ENCODE peak calls at places on chromosomes 11 and 22, in four cellular contexts. T is esophagus squamous epithelium, A is tibial nerve, J is PC-3. R is an unnamed sample. For H3K9me3 and H3K4me1, the result is how much of the 10 kb centered on the place peaks cover.

GRCh38 chr22:39293766-39294368 is 25.6 kb downstream of the RPL3 start:
- DNase-seq in T (no peak), A (no peak), J (peak), R (no peak)

GRCh38 chr11:15828241-15828903 is 528.0 kb downstream of the SOX6 start:
- DNase-seq in T (no peak), A (no peak), J (no peak), R (no peak)

GRCh38 chr11:133919330-133920108 is 37.2 kb downstream of the IGSF9B start:
- DNase-seq in T (no peak), A (no peak), J (no peak), R (no peak)

GRCh38 chr11:110763249-110764011 is 51.2 kb upstream of the ARHGAP20 start:
- DNase-seq in T (no peak), A (peak), J (no peak), R (no peak)

GRCh38 chr11:103202048-103202651 is 92.9 kb downstream of the DYNC2H1 start:
- DNase-seq in T (no peak), A (no peak), J (peak), R (no peak)

GRCh38 chr11:13114566-13115465 is 105.7 kb downstream of the RASSF10 start:
- DNase-seq in T (no peak), A (no peak), J (peak), R (no peak)

GRCh38 chr11:76791861-76792260 is 8.7 kb downstream of the TSKU start:
- DNase-seq in T (no peak), A (no peak), J (peak), R (no peak)

GRCh38 chr11:6248248-6248647 is 9.4 kb downstream of the CNGA4 start:
- DNase-seq in T (no peak), A (no peak), J (no peak), R (no peak)

GRCh38 chr22:21966643-21967516 is 14.2 kb upstream of the PPM1F start:
- DNase-seq in T (no peak), A (no peak), J (no peak), R (no peak)
- H3K9me3 ChIP-seq in T (under half), A (under half), J (under half), R (under half)

DNA sequence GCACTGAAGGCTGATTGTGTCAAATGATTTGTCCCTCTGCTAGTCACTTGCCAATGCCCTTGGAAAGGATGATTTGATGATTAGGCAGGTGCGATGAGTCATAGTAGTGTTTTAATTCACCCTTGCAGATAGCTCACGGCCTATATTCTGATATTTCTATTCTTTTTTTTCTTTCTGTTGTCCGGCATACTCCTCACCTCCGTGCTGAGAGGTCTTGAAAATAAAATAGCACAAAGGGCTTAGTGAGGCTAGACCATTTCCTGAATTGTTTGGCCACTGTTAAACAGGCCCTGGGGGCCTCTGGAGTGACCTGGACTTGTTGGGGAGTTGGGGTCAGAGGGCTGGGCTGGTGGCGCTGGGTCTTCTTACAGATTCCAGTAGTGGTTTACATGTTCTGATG is 99.8 kb downstream of the ZBTB16 start:
- DNase-seq in T (no peak), A (no peak), J (peak), R (no peak)
- H3K4me1 ChIP-seq in T (half or more), A (under half), J (under half), R (under half)

DNA sequence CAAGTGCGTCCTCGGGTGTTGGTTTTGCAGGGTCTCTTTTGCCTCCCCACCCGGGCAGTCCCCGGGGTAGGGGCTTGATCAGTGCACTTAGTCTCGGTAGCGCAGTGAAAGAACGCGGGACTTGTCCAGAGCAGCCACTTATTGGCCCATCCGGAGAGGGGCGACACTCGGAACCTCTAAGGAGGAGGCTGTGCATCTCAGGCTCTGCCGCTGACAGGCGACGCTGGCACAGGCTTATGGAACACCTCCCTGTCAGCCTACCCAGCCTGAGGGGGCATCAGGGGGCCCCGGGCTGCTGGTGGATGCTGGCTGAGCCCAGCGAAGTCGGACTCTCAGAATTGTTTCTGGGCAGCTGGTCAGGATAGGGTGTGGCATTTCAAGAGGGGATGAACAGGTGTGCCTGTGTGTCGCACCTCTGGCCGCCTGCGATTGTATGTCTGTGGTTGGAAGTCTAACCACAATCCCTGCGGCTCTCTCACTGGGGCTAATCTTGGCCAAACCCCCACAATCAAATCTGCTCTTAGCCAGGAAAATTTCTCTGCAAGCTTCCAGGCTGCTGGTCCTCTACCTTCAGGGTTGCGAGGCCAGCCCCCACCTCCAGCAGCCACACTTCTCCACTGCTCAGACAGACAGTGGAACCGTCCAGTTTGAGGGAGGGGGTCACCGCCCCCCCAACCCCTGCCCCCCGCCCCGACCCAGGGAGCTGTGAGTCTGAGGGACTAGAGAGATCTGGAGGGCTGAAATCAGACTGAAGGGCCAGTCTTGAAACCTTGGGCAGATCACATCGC is 814 bp downstream of the ATG16L2 start:
- DNase-seq in T (no peak), A (no peak), J (peak), R (peak)
- TF ChIP-seq CTCF in T (no peak), A (no peak), J (peak), R (no peak)

GRCh38 chr11:35981581-35981980 is 37.7 kb downstream of the LDLRAD3 start:
- DNase-seq in T (no peak), A (no peak), J (no peak), R (no peak)
- H3K9me3 ChIP-seq in T (under half), A (under half), J (under half), R (under half)

DNA sequence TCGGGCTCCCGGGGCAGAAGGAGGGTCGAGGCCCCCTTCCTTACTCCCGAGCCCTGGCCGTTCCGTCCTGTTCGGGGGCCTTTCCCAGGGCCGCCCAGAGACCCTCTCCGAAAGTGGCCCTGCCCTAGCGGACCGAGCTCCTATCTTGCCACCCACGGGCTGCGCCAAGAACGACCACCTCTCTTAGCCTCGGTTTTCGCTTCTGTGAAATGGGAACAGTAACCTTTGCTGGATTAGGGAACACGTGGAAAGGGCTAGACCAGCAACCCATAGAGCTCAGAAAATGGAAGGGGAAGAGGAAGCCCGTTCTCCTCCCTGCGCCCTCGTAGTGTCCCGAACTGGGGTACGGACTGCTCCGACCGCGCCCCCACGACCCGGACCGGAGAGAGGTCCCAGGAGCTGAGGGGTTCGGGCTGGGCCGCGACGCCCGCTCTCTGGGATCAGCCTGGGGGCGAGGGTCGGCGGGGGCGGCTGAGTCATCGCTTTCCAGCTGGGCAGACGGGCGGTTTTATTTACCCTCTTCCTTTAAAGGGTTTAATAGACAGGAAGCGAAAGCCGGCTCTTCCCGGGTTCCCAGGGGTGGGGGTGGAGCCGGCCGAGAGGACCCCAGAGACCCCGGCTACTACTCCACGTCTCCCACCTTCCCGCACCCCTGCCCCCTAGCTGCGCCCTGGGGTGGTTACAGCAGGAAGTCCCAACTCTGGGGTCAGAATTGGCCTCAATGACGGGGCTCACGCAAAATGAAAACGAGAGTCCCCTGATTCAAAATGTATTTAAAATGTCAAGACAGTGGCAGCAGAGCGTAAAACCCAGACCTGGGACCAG is 872 bp upstream of the PHLDA2 start:
- DNase-seq in T (no peak), A (no peak), J (peak), R (peak)
- H3K4me1 ChIP-seq in T (under half), A (under half), J (under half), R (half or more)

DNA sequence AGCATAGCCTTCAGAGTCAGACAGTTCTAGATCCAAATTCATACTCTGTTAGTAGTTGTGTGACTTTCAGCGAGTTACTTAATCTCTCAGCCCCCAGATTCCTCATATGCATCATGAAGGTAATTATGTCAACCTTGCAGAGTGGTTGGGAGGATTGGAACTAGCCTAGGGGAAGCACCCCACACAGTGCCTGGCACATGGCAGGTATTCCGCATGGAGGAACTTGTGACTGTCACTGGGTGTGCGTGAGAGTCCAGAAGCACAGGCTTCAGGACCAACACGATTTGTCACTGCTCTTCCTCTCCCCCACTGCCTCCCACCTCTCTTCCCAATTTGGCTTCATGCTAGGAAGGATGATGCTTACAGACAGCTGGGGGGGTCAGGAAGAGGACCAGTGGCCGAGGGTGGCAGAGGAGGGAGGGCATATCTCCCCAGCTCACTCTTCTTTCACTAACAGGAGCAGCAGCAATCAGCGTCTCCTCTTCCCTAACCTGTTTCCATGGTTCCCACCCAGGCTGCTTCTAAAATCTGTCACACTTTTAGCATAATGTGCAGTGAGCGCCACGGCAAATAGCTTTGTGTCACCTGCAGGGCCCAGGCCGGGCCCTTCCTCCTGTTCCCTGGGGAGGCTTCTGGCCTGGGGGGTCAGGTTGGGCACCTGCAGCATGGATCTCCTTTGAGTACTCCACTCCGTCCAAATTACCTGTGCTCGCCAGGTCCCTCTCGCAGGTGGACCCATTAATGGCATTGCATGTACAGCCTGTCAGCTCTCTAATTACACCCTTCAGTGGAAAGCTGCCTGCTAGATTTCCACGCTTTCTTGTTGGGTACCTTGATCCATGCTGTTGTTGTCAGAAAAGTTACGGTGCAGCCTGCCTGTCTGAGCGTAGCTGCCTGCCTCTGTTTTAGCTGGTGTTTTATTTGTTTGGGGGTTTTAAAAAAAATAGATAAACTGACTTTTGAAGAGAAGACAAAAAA is 400.4 kb downstream of the NXPE2 start:
- DNase-seq in T (no peak), A (no peak), J (no peak), R (no peak)
- TF ChIP-seq CTCF in T (no peak), A (no peak), J (no peak), R (no peak)

DNA sequence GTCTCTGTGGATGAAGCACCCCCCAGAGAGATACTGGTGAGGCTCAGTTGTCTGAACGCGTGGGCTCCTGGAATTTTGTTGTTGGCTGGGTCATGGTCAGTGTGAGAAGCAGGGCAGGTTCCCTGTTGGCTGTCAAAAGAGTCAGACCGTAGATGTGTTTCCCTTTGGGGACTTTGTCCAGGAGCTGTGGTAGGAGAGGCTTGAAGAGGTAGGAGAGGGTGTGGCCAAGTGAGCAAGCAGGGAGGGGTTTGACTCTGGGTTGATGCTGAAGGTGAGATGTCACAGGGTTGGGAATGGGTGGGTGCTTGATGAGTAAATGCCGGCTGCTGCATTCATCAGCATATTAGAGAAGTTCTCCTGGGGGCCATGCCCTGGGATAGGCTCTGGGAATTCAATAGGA is 803.2 kb downstream of the TBC1D22A start:
- DNase-seq in T (no peak), A (no peak), J (no peak), R (no peak)
- H3K9me3 ChIP-seq in T (under half), A (under half), J (under half), R (under half)

DNA sequence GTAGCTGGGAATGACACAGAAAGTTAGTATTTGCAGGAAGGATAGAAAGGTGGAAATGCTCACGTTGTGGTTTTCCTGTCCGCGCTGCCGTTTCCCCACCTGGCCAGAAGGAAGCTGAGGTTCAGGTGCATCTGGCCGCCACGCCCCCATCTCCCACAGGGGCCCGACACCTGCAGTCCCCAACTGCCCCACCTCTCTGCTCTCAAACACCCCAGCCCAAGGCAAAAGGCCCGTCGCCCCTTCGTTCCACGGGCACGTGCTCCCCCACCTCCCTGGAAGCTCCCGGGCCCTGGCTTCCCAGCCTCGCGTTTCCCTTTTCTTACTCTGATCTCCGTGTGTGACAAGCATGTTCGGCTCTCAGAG is 985.1 kb downstream of the BRD1 start:
- DNase-seq in T (no peak), A (no peak), J (no peak), R (no peak)
- H3K4me1 ChIP-seq in T (under half), A (under half), J (under half), R (under half)

DNA sequence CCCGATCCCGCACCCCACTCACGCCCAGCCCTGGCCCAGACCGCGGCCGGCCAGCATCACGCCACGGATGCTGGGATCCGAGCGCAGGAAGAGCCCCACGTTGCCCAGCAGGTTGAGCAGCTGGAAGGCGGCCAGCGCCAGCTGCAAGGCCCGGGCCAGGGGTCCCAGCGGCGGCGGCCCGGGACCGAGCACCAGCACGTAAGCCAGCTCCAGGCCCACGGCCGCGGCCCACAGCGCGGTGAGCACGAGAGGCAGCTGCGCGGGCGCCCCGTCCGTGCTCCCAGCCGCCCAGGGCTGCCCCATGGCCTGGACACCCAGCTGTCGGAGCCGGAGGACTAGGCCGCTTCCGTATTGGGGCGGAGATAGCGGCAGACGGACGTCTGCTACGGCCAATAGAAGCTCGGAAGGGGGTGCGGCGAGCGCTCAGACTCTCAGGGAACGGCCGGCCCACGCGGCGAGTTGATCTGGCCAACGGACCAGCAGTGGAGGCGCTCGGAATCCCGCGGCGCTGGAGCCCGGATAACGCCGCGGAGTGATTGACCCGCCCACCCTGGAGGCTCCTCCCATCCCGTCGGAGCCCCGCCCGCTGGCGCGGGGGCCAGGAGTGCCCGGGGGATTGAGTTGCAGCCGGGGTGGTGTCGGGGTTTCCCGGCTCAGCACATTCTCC is at the start of gene ZDHHC24:
- DNase-seq in T (peak), A (peak), J (peak), R (peak)
- TF ChIP-seq CTCF in T (no peak), A (no peak), J (no peak), R (no peak)

R was measured in tibial artery.